ENCODE peak calls at places on chromosomes 3 and 15, in six cellular contexts. One of them, this sample, is unnamed.
A peak's percentile ranks its signal among the peaks of the same experiment; 100 is the strongest.

GRCh38 chr3:79490165-79491028 is 277.4 kb downstream of the ROBO1 start:
- DNase-seq in upper lobe of right lung: peak; percentile 65
- DNase-seq in heart left ventricle: peak; percentile 38
- DNase-seq in hepatocyte: no peak
- DNase-seq in right atrium auricular region: no peak
- DNase-seq in HepG2: no peak
- DNase-seq in this sample: no peak

GRCh38 chr3:40309925-40310635 is 573 bp downstream of the EIF1B start:
- DNase-seq in upper lobe of right lung: peak; percentile 84
- DNase-seq in heart left ventricle: peak; percentile 40
- DNase-seq in hepatocyte: peak; percentile 60
- DNase-seq in right atrium auricular region: peak; percentile 65
- DNase-seq in HepG2: peak; percentile 35
- DNase-seq in this sample: peak; percentile 51

GRCh38 chr15:25172691-25173090 is 217.9 kb downstream of the SNRPN start:
- DNase-seq in upper lobe of right lung: no peak
- DNase-seq in heart left ventricle: peak; percentile 4
- DNase-seq in hepatocyte: no peak
- DNase-seq in right atrium auricular region: peak; percentile 26
- DNase-seq in HepG2: no peak
- DNase-seq in this sample: no peak

GRCh38 chr3:195385526-195385925 is 57.3 kb downstream of the ACAP2 start:
- DNase-seq in upper lobe of right lung: no peak
- DNase-seq in heart left ventricle: no peak
- DNase-seq in hepatocyte: no peak
- DNase-seq in right atrium auricular region: no peak
- DNase-seq in HepG2: no peak
- DNase-seq in this sample: no peak

GRCh38 chr3:149812606-149813366 is at the start of gene RNF13:
- DNase-seq in upper lobe of right lung: peak; percentile 98
- DNase-seq in heart left ventricle: peak; percentile 98
- DNase-seq in hepatocyte: peak; percentile 95
- DNase-seq in right atrium auricular region: peak; percentile 99
- DNase-seq in HepG2: peak; percentile 89
- DNase-seq in this sample: peak; percentile 92

GRCh38 chr3:150747909-150748568 is 14.9 kb downstream of the SIAH2 start:
- DNase-seq in upper lobe of right lung: no peak
- DNase-seq in heart left ventricle: no peak
- DNase-seq in hepatocyte: no peak
- DNase-seq in right atrium auricular region: no peak
- DNase-seq in HepG2: no peak
- DNase-seq in this sample: no peak

GRCh38 chr3:33061782-33062181 is 35.2 kb downstream of the GLB1 start:
- DNase-seq in upper lobe of right lung: no peak
- DNase-seq in heart left ventricle: no peak
- DNase-seq in hepatocyte: peak; percentile 65
- DNase-seq in right atrium auricular region: no peak
- DNase-seq in HepG2: no peak
- DNase-seq in this sample: no peak

GRCh38 chr3:65968996-65969395 is 69.7 kb downstream of the MAGI1 start:
- DNase-seq in upper lobe of right lung: no peak
- DNase-seq in heart left ventricle: no peak
- DNase-seq in hepatocyte: no peak
- DNase-seq in right atrium auricular region: no peak
- DNase-seq in HepG2: no peak
- DNase-seq in this sample: no peak

GRCh38 chr3:94822298-94822697 is 759.4 kb downstream of the NSUN3 start:
- DNase-seq in upper lobe of right lung: no peak
- DNase-seq in heart left ventricle: no peak
- DNase-seq in hepatocyte: no peak
- DNase-seq in right atrium auricular region: no peak
- DNase-seq in HepG2: no peak
- DNase-seq in this sample: no peak

GRCh38 chr3:127888564-127889107 is 26.4 kb upstream of the KBTBD12 start:
- DNase-seq in upper lobe of right lung: no peak
- DNase-seq in heart left ventricle: no peak
- DNase-seq in hepatocyte: no peak
- DNase-seq in right atrium auricular region: peak; percentile 69
- DNase-seq in HepG2: no peak
- DNase-seq in this sample: no peak

GRCh38 chr3:15685927-15686326 is 84.4 kb downstream of the BTD start:
- DNase-seq in upper lobe of right lung: no peak
- DNase-seq in heart left ventricle: no peak
- DNase-seq in hepatocyte: no peak
- DNase-seq in right atrium auricular region: no peak
- DNase-seq in HepG2: peak; percentile 12
- DNase-seq in this sample: no peak

GRCh38 chr15:68418611-68419161 is 13.3 kb downstream of the ITGA11 start:
- DNase-seq in upper lobe of right lung: no peak
- DNase-seq in heart left ventricle: peak; percentile 15
- DNase-seq in hepatocyte: peak; percentile 71
- DNase-seq in right atrium auricular region: peak; percentile 65
- DNase-seq in HepG2: no peak
- DNase-seq in this sample: no peak

GRCh38 chr3:63975705-63976104 is 47.6 kb downstream of the PSMD6 start:
- DNase-seq in upper lobe of right lung: no peak
- DNase-seq in heart left ventricle: peak; percentile 55
- DNase-seq in hepatocyte: no peak
- DNase-seq in right atrium auricular region: peak; percentile 77
- DNase-seq in HepG2: peak; percentile 25
- DNase-seq in this sample: no peak

GRCh38 chr3:197426161-197426566 is 127.8 kb upstream of the DLG1 start:
- DNase-seq in upper lobe of right lung: no peak
- DNase-seq in heart left ventricle: no peak
- DNase-seq in hepatocyte: peak; percentile 49
- DNase-seq in right atrium auricular region: no peak
- DNase-seq in HepG2: no peak
- DNase-seq in this sample: no peak

GRCh38 chr15:22895465-22896190 is 57.2 kb downstream of the NIPA2 start:
- DNase-seq in upper lobe of right lung: no peak
- DNase-seq in heart left ventricle: no peak
- DNase-seq in hepatocyte: peak; percentile 62
- DNase-seq in right atrium auricular region: no peak
- DNase-seq in HepG2: no peak
- DNase-seq in this sample: peak; percentile 52

GRCh38 chr15:46041907-46042306 is 407.1 kb downstream of the SQOR start:
- DNase-seq in upper lobe of right lung: no peak
- DNase-seq in heart left ventricle: no peak
- DNase-seq in hepatocyte: no peak
- DNase-seq in right atrium auricular region: no peak
- DNase-seq in HepG2: no peak
- DNase-seq in this sample: no peak

GRCh38 chr3:37787027-37787868 is 74.4 kb upstream of the CTDSPL start:
- DNase-seq in upper lobe of right lung: no peak
- DNase-seq in heart left ventricle: peak; percentile 54
- DNase-seq in hepatocyte: no peak
- DNase-seq in right atrium auricular region: no peak
- DNase-seq in HepG2: no peak
- DNase-seq in this sample: no peak

GRCh38 chr3:81689617-81690016 is 71.8 kb downstream of the GBE1 start:
- DNase-seq in upper lobe of right lung: no peak
- DNase-seq in heart left ventricle: no peak
- DNase-seq in hepatocyte: no peak
- DNase-seq in right atrium auricular region: no peak
- DNase-seq in HepG2: no peak
- DNase-seq in this sample: no peak

GRCh38 chr3:49966233-49966942 is 26.4 kb downstream of the RBM6 start:
- DNase-seq in upper lobe of right lung: no peak
- DNase-seq in heart left ventricle: no peak
- DNase-seq in hepatocyte: no peak
- DNase-seq in right atrium auricular region: no peak
- DNase-seq in HepG2: no peak
- DNase-seq in this sample: no peak

GRCh38 chr15:39573287-39573686 is 7.6 kb upstream of the THBS1 start:
- DNase-seq in upper lobe of right lung: no peak
- DNase-seq in heart left ventricle: no peak
- DNase-seq in hepatocyte: no peak
- DNase-seq in right atrium auricular region: no peak
- DNase-seq in HepG2: no peak
- DNase-seq in this sample: no peak

GRCh38 chr3:69510481-69511031 is 124.7 kb upstream of the FRMD4B start:
- DNase-seq in upper lobe of right lung: no peak
- DNase-seq in heart left ventricle: no peak
- DNase-seq in hepatocyte: no peak
- DNase-seq in right atrium auricular region: no peak
- DNase-seq in HepG2: no peak
- DNase-seq in this sample: no peak

GRCh38 chr3:155232605-155233004 is 60.9 kb downstream of the STRIT1 start:
- DNase-seq in upper lobe of right lung: no peak
- DNase-seq in heart left ventricle: peak; percentile 61
- DNase-seq in hepatocyte: peak; percentile 38
- DNase-seq in right atrium auricular region: peak; percentile 90
- DNase-seq in HepG2: no peak
- DNase-seq in this sample: no peak

GRCh38 chr3:188468672-188469071 is 314.7 kb downstream of the LPP start:
- DNase-seq in upper lobe of right lung: no peak
- DNase-seq in heart left ventricle: no peak
- DNase-seq in hepatocyte: no peak
- DNase-seq in right atrium auricular region: peak; percentile 89
- DNase-seq in HepG2: no peak
- DNase-seq in this sample: no peak

GRCh38 chr3:184820525-184820924 is 8.6 kb downstream of the VPS8 start:
- DNase-seq in upper lobe of right lung: no peak
- DNase-seq in heart left ventricle: no peak
- DNase-seq in hepatocyte: no peak
- DNase-seq in right atrium auricular region: no peak
- DNase-seq in HepG2: no peak
- DNase-seq in this sample: no peak

GRCh38 chr15:35246376-35246965 is 161.4 kb upstream of the NANOGP8 start:
- DNase-seq in upper lobe of right lung: no peak
- DNase-seq in heart left ventricle: no peak
- DNase-seq in hepatocyte: no peak
- DNase-seq in right atrium auricular region: no peak
- DNase-seq in HepG2: no peak
- DNase-seq in this sample: no peak
- TF ChIP-seq CTCF in upper lobe of right lung: no peak
- TF ChIP-seq CTCF in heart left ventricle: no peak
- TF ChIP-seq CTCF in hepatocyte: no peak
- TF ChIP-seq CTCF in right atrium auricular region: no peak
- TF ChIP-seq CTCF in HepG2: no peak
- TF ChIP-seq CTCF in this sample: no peak

GRCh38 chr3:143016321-143016972 is 15.1 kb downstream of the U2SURP start:
- DNase-seq in upper lobe of right lung: no peak
- DNase-seq in heart left ventricle: no peak
- DNase-seq in hepatocyte: no peak
- DNase-seq in right atrium auricular region: no peak
- DNase-seq in HepG2: no peak
- DNase-seq in this sample: no peak
- TF ChIP-seq CTCF in upper lobe of right lung: peak; percentile 59
- TF ChIP-seq CTCF in heart left ventricle: peak; percentile 52
- TF ChIP-seq CTCF in hepatocyte: peak; percentile 53
- TF ChIP-seq CTCF in right atrium auricular region: peak; percentile 24
- TF ChIP-seq CTCF in HepG2: peak; percentile 39
- TF ChIP-seq CTCF in this sample: peak; percentile 49

DNA sequence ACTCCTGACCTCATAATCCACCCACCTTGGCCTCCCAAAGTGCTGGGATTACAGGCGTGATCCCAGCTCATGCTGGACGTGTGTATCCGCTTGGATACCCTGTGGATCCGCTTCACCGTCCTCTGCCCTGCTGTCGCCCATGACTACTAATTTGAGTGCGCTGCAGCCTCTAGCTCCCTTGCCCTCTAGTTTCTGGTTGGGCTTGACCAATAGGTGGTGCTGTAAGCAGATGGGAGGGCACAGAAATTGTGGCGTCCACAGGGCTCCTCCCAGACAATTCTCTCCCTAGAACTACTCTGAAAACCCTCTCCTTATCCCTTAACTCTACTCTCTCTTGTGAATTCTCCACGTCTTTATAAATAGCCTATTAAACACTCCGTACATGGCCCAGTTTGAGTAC is 36.2 kb downstream of the ZPLD1 start:
- DNase-seq in upper lobe of right lung: no peak
- DNase-seq in heart left ventricle: no peak
- DNase-seq in hepatocyte: no peak
- DNase-seq in right atrium auricular region: no peak
- DNase-seq in HepG2: no peak
- DNase-seq in this sample: no peak
- TF ChIP-seq CTCF in upper lobe of right lung: no peak
- TF ChIP-seq CTCF in heart left ventricle: no peak
- TF ChIP-seq CTCF in hepatocyte: no peak
- TF ChIP-seq CTCF in right atrium auricular region: no peak
- TF ChIP-seq CTCF in HepG2: peak; percentile 25
- TF ChIP-seq CTCF in this sample: no peak

GRCh38 chr3:23923786-23924185 is 6.9 kb downstream of the RPL15 start:
- DNase-seq in upper lobe of right lung: no peak
- DNase-seq in heart left ventricle: no peak
- DNase-seq in hepatocyte: no peak
- DNase-seq in right atrium auricular region: no peak
- DNase-seq in HepG2: no peak
- DNase-seq in this sample: no peak

GRCh38 chr3:23928525-23928924 is 11.6 kb downstream of the RPL15 start:
- DNase-seq in upper lobe of right lung: no peak
- DNase-seq in heart left ventricle: no peak
- DNase-seq in hepatocyte: no peak
- DNase-seq in right atrium auricular region: no peak
- DNase-seq in HepG2: no peak
- DNase-seq in this sample: no peak

GRCh38 chr3:23931597-23931996 is 13.5 kb upstream of the NR1D2 start:
- DNase-seq in upper lobe of right lung: no peak
- DNase-seq in heart left ventricle: no peak
- DNase-seq in hepatocyte: no peak
- DNase-seq in right atrium auricular region: no peak
- DNase-seq in HepG2: no peak
- DNase-seq in this sample: no peak

GRCh38 chr3:23926246-23926645 is 9.3 kb downstream of the RPL15 start:
- DNase-seq in upper lobe of right lung: no peak
- DNase-seq in heart left ventricle: no peak
- DNase-seq in hepatocyte: no peak
- DNase-seq in right atrium auricular region: no peak
- DNase-seq in HepG2: no peak
- DNase-seq in this sample: no peak

GRCh38 chr3:23926736-23927135 is 9.8 kb downstream of the RPL15 start:
- DNase-seq in upper lobe of right lung: no peak
- DNase-seq in heart left ventricle: no peak
- DNase-seq in hepatocyte: no peak
- DNase-seq in right atrium auricular region: no peak
- DNase-seq in HepG2: no peak
- DNase-seq in this sample: no peak
- TF ChIP-seq CTCF in upper lobe of right lung: no peak
- TF ChIP-seq CTCF in heart left ventricle: no peak
- TF ChIP-seq CTCF in hepatocyte: no peak
- TF ChIP-seq CTCF in right atrium auricular region: no peak
- TF ChIP-seq CTCF in HepG2: peak; percentile 30
- TF ChIP-seq CTCF in this sample: no peak

DNA sequence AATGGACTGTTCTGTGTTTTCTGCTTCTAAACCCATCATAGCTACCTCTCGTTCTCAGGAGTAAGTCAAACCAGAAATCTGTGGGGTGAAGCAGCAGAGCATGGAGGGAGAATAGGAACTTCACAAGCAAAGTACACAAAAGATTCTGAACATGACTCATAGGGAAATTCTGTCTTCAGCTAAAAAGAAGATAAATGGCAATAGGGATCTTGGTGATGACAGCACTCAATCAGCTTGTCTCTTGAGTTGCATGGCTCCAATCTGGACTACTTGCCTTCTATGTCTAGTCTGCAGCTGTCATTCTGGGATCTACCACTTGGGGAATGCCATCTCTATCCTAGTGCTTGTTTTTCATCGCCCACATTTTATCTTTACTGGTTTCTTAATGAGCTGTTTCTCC is 13.5 kb upstream of the GRAMD1C start:
- DNase-seq in upper lobe of right lung: no peak
- DNase-seq in heart left ventricle: no peak
- DNase-seq in hepatocyte: peak; percentile 16
- DNase-seq in right atrium auricular region: no peak
- DNase-seq in HepG2: no peak
- DNase-seq in this sample: peak; percentile 68
- TF ChIP-seq CTCF in upper lobe of right lung: peak; percentile 12
- TF ChIP-seq CTCF in heart left ventricle: no peak
- TF ChIP-seq CTCF in hepatocyte: no peak
- TF ChIP-seq CTCF in right atrium auricular region: no peak
- TF ChIP-seq CTCF in HepG2: peak; percentile 4
- TF ChIP-seq CTCF in this sample: no peak

GRCh38 chr3:174355505-174355904 is 503.6 kb upstream of the NAALADL2 start:
- DNase-seq in upper lobe of right lung: no peak
- DNase-seq in heart left ventricle: no peak
- DNase-seq in hepatocyte: peak; percentile 31
- DNase-seq in right atrium auricular region: no peak
- DNase-seq in HepG2: no peak
- DNase-seq in this sample: no peak
- TF ChIP-seq CTCF in upper lobe of right lung: peak; percentile 17
- TF ChIP-seq CTCF in heart left ventricle: no peak
- TF ChIP-seq CTCF in hepatocyte: peak; percentile 28
- TF ChIP-seq CTCF in right atrium auricular region: no peak
- TF ChIP-seq CTCF in HepG2: peak; percentile 9
- TF ChIP-seq CTCF in this sample: peak; percentile 12